ENCODE peak calls at places on chromosomes 3 and 15, in six cellular contexts. A, F, I, D, U and K are unnamed samples.

GRCh38 chr3:147652682-147653081 is 243.5 kb downstream of the ZIC1 start:
- DNase-seq in A (no peak), F (no peak), I (no peak), D (no peak), U (no peak), K (no peak)

GRCh38 chr3:22714758-22715157 is 488.4 kb upstream of the UBE2E2 start:
- DNase-seq in A (no peak), F (no peak), I (no peak), D (no peak), U (no peak), K (no peak)

GRCh38 chr3:17183951-17184550 is 299.3 kb downstream of the PLCL2 start:
- DNase-seq in A (no peak), F (no peak), I (peak), D (no peak), U (no peak), K (peak)

GRCh38 chr15:77411614-77411976 is 8.3 kb downstream of the PEAK1 start:
- DNase-seq in A (no peak), F (no peak), I (no peak), D (no peak), U (no peak), K (no peak)

GRCh38 chr15:101036189-101036588 is 117.0 kb downstream of the LRRK1 start:
- DNase-seq in A (no peak), F (no peak), I (no peak), D (no peak), U (no peak), K (no peak)

GRCh38 chr3:39541917-39542329 is 74.4 kb downstream of the MOBP start:
- DNase-seq in A (no peak), F (no peak), I (peak), D (peak), U (no peak), K (peak)

GRCh38 chr3:66480666-66481065 is 20.2 kb downstream of the LRIG1 start:
- DNase-seq in A (no peak), F (no peak), I (no peak), D (no peak), U (no peak), K (no peak)

GRCh38 chr3:159860727-159861126 is 127.9 kb upstream of the IL12A start:
- DNase-seq in A (no peak), F (peak), I (no peak), D (no peak), U (no peak), K (no peak)

GRCh38 chr15:28456476-28457395 is 76.0 kb downstream of the GOLGA8G start:
- DNase-seq in A (peak), F (peak), I (no peak), D (no peak), U (no peak), K (no peak)

GRCh38 chr3:129289201-129289921 is 10.7 kb downstream of the HMCES start:
- DNase-seq in A (no peak), F (no peak), I (no peak), D (no peak), U (no peak), K (peak)
- TF ChIP-seq CTCF in A (no peak), F (no peak), I (no peak), D (no peak), U (no peak), K (no peak)

GRCh38 chr3:112653209-112653871 is 12.4 kb upstream of the CCDC80 start:
- DNase-seq in A (no peak), F (no peak), I (peak), D (no peak), U (no peak), K (peak)
- TF ChIP-seq CTCF in A (no peak), F (no peak), I (no peak), D (no peak), U (no peak), K (no peak)

GRCh38 chr3:128277378-128278049 is 124.2 kb downstream of the EEFSEC start:
- DNase-seq in A (peak), F (no peak), I (no peak), D (no peak), U (no peak), K (no peak)

GRCh38 chr3:128275316-128276150 is 122.3 kb downstream of the EEFSEC start:
- DNase-seq in A (peak), F (no peak), I (no peak), D (no peak), U (no peak), K (peak)

GRCh38 chr3:128278130-128278529 is 124.8 kb downstream of the EEFSEC start:
- DNase-seq in A (peak), F (no peak), I (no peak), D (no peak), U (no peak), K (no peak)

GRCh38 chr3:128276151-128276445 is 122.8 kb downstream of the EEFSEC start:
- DNase-seq in A (peak), F (no peak), I (no peak), D (no peak), U (no peak), K (no peak)

GRCh38 chr3:128276577-128277183 is 123.4 kb downstream of the EEFSEC start:
- DNase-seq in A (peak), F (no peak), I (no peak), D (no peak), U (no peak), K (peak)
- TF ChIP-seq CTCF in A (peak), F (no peak), I (no peak), D (no peak), U (no peak), K (no peak)

DNA sequence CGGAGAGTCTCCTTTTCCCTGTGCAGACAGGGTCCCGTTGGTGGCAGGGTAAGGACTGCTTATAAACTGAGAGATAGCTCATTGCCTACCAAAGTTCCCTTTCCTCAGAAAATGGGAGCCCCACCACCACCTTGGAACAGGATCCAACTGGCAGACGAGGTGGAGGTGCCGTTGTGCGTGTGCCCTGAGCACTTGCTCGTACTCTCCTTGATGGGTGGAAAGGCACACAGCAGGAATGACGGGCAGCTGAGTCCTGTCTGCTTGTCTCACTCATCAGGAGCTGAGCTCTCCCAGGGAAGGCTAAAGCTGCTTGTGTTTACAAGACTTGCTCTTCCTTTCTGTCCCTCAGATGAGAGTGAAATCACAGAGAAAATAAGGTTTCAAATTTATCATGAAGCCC is 60.7 kb downstream of the B3GNT5 start:
- DNase-seq in A (no peak), F (no peak), I (no peak), D (no peak), U (no peak), K (no peak)
- TF ChIP-seq CTCF in A (no peak), F (no peak), I (no peak), D (no peak), U (no peak), K (no peak)

GRCh38 chr3:74267126-74267525 is 347.3 kb downstream of the CNTN3 start:
- DNase-seq in A (no peak), F (no peak), I (no peak), D (no peak), U (no peak), K (no peak)

GRCh38 chr3:74268753-74269152 is 345.7 kb downstream of the CNTN3 start:
- DNase-seq in A (no peak), F (no peak), I (no peak), D (no peak), U (no peak), K (peak)

GRCh38 chr3:74271541-74271940 is 342.9 kb downstream of the CNTN3 start:
- DNase-seq in A (no peak), F (no peak), I (no peak), D (no peak), U (no peak), K (no peak)

GRCh38 chr3:74269689-74270088 is 344.8 kb downstream of the CNTN3 start:
- DNase-seq in A (no peak), F (no peak), I (no peak), D (no peak), U (no peak), K (no peak)

DNA sequence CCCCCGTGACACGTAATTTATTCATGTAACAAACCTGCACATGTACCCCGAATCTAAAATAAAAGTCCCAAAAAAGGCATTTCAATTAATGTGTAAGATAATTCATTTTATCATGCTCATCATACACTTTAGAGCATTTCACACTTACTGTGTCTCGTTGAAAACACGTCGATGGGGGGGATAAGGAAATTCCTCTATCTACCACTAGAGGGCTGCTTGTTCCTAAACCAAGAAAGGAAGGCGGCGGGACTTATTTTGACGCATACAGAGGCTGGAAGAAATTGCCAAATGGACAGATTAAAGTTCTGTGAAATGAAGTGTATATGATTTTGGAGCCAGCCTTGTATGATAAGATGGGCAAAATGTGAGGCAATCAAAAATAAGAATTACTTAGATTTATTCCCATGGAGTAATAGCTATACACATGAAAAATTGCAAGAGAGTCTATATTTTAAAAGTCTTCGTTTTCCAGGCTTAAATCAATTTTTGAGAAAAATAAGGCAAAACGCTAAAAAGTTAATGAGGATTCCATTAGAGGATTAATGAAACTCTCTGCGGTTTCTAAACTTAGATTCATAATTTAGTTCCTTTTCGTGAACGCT is 346.8 kb downstream of the CNTN3 start:
- DNase-seq in A (peak), F (peak), I (peak), D (peak), U (no peak), K (peak)
- TF ChIP-seq CTCF in A (peak), F (peak), I (peak), D (peak), U (peak), K (peak)

GRCh38 chr3:192515661-192516040 is 211.7 kb downstream of the FGF12 start:
- DNase-seq in A (no peak), F (peak), I (no peak), D (no peak), U (no peak), K (no peak)

GRCh38 chr3:192514081-192514753 is 213.1 kb downstream of the FGF12 start:
- DNase-seq in A (peak), F (peak), I (peak), D (peak), U (peak), K (peak)

GRCh38 chr3:192516850-192517249 is 210.5 kb downstream of the FGF12 start:
- DNase-seq in A (no peak), F (no peak), I (no peak), D (no peak), U (no peak), K (no peak)

GRCh38 chr3:192514754-192515660 is 212.3 kb downstream of the FGF12 start:
- DNase-seq in A (peak), F (peak), I (peak), D (peak), U (peak), K (peak)
- TF ChIP-seq CTCF in A (peak), F (peak), I (no peak), D (peak), U (peak), K (no peak)

DNA sequence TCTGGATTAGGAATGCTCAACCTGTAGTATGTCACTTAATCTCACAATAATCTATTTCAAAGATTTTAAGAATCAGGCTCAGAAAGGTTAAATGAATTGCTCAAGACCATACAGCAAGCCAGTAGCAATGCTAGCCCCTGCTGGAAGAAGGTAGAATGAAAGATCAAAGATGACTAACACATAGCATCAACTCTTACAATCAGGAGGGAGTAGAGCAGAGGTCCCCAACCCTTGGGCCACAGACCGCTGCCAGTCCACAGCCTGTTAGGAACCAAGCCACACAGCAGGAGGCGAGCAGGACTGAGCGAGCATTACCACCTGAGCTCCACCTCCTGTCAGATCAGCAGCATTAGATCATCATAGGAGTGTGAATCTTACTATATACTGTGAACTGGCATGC is 15.5 kb upstream of the GATM start:
- DNase-seq in A (peak), F (no peak), I (peak), D (no peak), U (no peak), K (peak)
- TF ChIP-seq CTCF in A (peak), F (no peak), I (peak), D (peak), U (peak), K (peak)

DNA sequence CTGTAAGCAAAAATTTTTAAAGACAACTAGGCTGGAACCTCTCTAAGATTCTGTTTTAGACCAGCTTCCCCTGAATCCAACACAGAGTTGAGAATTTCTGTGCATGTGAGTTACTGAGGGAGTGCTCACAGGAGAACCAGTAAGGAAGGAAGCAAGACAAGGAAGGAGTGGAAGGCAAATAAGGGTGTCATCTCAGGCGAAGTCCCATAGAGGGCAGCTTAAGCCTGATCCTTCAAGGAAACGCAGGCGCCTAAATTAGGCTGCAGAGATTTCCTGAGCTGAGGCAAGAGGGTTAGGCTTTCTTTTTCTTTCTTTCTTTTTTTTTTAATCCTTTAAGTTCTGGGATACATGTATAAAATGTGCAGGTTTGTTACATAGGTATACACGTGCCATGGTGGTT is 36.2 kb upstream of the COL6A6 start:
- DNase-seq in A (peak), F (peak), I (peak), D (peak), U (no peak), K (peak)
- TF ChIP-seq CTCF in A (peak), F (peak), I (peak), D (peak), U (peak), K (peak)

GRCh38 chr3:89795506-89795905 is 688.1 kb downstream of the EPHA3 start:
- DNase-seq in A (no peak), F (no peak), I (no peak), D (no peak), U (no peak), K (no peak)
- TF ChIP-seq CTCF in A (no peak), F (no peak), I (no peak), D (no peak), U (no peak), K (no peak)